ENCODE peak calls at places on chromosomes 2 and 18, in four cellular contexts. O is ovary, E is prostate gland, M is AG04449. U is an unnamed sample.

GRCh38 chr18:70998490-70998889 is 709.6 kb downstream of the SOCS6 start:
- DNase-seq in E (no peak), M (no peak), O (no peak), U (peak; percentile 7)

GRCh38 chr18:41121116-41121826 is 833.8 kb upstream of the PIK3C3 start:
- DNase-seq in M (peak; percentile 44), O (no peak), E (peak; percentile 4), U (no peak)

GRCh38 chr2:147224070-147224469 is 620.8 kb upstream of the ACVR2A start:
- DNase-seq in O (no peak), E (no peak), M (no peak), U (no peak)

GRCh38 chr2:111165084-111165483 is 44.4 kb downstream of the BCL2L11 start:
- DNase-seq in O (no peak), M (no peak), E (no peak), U (no peak)

GRCh38 chr2:44715671-44716077 is 225.8 kb upstream of the SIX3 start:
- DNase-seq in M (no peak), E (no peak), O (no peak), U (peak; percentile 20)

GRCh38 chr2:96163768-96164429 is 18.7 kb upstream of the DUSP2 start:
- DNase-seq in O (no peak), E (no peak), M (no peak), U (no peak)

GRCh38 chr2:22020101-22020742 is 896.5 kb downstream of the TDRD15 start:
- DNase-seq in O (no peak), M (no peak), E (no peak), U (no peak)

GRCh38 chr2:207792244-207792785 is 22.6 kb upstream of the FZD5 start:
- DNase-seq in M (no peak), O (no peak), E (peak; percentile 11), U (peak; percentile 88)

GRCh38 chr18:49725809-49726514 is 87.4 kb downstream of the ACAA2 start:
- DNase-seq in M (peak; percentile 93), E (no peak), O (peak; percentile 17), U (peak; percentile 35)

GRCh38 chr2:142423603-142424002 is 292.8 kb upstream of the LRP1B start:
- DNase-seq in M (no peak), O (no peak), E (no peak), U (no peak)

GRCh38 chr2:48471048-48471474 is 58.9 kb upstream of the STON1 start:
- DNase-seq in M (no peak), E (peak; percentile 68), O (no peak), U (peak; percentile 61)

GRCh38 chr2:96903318-96903717 is 33.4 kb upstream of the SEMA4C start:
- DNase-seq in E (no peak), M (no peak), O (no peak), U (no peak)

GRCh38 chr2:42446503-42447271 is 47.1 kb downstream of the KCNG3 start:
- DNase-seq in O (no peak), E (no peak), M (no peak), U (peak; percentile 63)

GRCh38 chr18:6044773-6045172 is 149.5 kb upstream of the TMEM200C start:
- DNase-seq in O (no peak), E (no peak), M (no peak), U (no peak)

GRCh38 chr2:46393865-46394264 is 85.5 kb upstream of the TMEM247 start:
- DNase-seq in O (no peak), E (no peak), M (no peak), U (no peak)

GRCh38 chr2:96527990-96528679 is 8.4 kb upstream of the ARID5A start:
- DNase-seq in O (peak; percentile 55), E (peak; percentile 62), M (no peak), U (no peak)

GRCh38 chr2:200624660-200625059 is 38.8 kb downstream of the AOX1 start:
- DNase-seq in E (no peak), M (peak; percentile 75), O (no peak), U (no peak)

GRCh38 chr2:30801821-30802455 is 5.3 kb downstream of the CAPN13 start:
- DNase-seq in E (no peak), O (no peak), M (no peak), U (no peak)

GRCh38 chr2:106581755-106582430 is 94.7 kb downstream of the CD8B2 start:
- DNase-seq in M (no peak), E (peak; percentile 39), O (peak; percentile 33), U (no peak)

GRCh38 chr2:567865-568638 is 109.2 kb downstream of the TMEM18 start:
- DNase-seq in O (peak; percentile 68), M (peak; percentile 4), E (no peak), U (peak; percentile 30)

GRCh38 chr2:169452080-169452479 is 27.2 kb upstream of the BBS5 start:
- DNase-seq in M (no peak), E (no peak), O (no peak), U (no peak)

GRCh38 chr2:220460257-220460985 is 833.0 kb downstream of the SLC4A3 start:
- DNase-seq in M (no peak), O (no peak), E (no peak), U (no peak)

GRCh38 chr2:27069961-27070618 is 1.4 kb downstream of the OST4 start:
- DNase-seq in O (no peak), E (no peak), M (no peak), U (no peak)

GRCh38 chr2:126663184-126663963 is 7.4 kb downstream of the GYPC start:
- DNase-seq in E (no peak), O (no peak), M (no peak), U (no peak)
- H3K4me3 ChIP-seq in E (no peak overlapping the region), O (no peak overlapping the region), M (no peak overlapping the region), U (no peak overlapping the region)

DNA sequence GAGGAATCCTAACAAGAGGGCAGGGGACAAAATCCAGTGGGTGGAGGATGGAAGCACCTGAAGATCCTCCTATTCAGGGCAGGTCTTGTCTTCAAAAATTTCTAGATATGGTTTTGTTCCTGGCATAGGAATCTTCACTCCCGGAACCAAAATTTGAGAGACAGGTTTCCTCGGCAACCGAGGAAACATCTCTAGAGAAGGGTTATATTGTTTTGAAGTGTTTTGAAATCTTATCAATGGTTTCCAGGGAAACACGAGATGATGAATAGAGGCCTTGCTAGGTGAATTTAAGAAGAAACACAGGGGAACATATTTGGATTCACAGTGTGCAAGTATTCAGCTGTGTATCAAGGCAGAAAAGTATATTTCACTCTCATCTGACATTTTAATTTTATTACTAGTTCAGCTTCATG is 136.8 kb downstream of the SH3BP4 start:
- DNase-seq in M (no peak), E (no peak), O (no peak), U (no peak)
- TF ChIP-seq CTCF in M (no peak), E (no peak), O (no peak), U (no peak)

GRCh38 chr2:71577209-71577608 is 123.8 kb downstream of the DYSF start:
- DNase-seq in E (no peak), O (no peak), M (no peak), U (no peak)

GRCh38 chr2:71581015-71581414 is 127.7 kb downstream of the DYSF start:
- DNase-seq in M (no peak), E (no peak), O (no peak), U (no peak)

GRCh38 chr2:71575966-71576365 is 122.6 kb downstream of the DYSF start:
- DNase-seq in O (no peak), M (no peak), E (no peak), U (no peak)

GRCh38 chr2:71576541-71576940 is 123.2 kb downstream of the DYSF start:
- DNase-seq in M (no peak), E (no peak), O (no peak), U (no peak)

DNA sequence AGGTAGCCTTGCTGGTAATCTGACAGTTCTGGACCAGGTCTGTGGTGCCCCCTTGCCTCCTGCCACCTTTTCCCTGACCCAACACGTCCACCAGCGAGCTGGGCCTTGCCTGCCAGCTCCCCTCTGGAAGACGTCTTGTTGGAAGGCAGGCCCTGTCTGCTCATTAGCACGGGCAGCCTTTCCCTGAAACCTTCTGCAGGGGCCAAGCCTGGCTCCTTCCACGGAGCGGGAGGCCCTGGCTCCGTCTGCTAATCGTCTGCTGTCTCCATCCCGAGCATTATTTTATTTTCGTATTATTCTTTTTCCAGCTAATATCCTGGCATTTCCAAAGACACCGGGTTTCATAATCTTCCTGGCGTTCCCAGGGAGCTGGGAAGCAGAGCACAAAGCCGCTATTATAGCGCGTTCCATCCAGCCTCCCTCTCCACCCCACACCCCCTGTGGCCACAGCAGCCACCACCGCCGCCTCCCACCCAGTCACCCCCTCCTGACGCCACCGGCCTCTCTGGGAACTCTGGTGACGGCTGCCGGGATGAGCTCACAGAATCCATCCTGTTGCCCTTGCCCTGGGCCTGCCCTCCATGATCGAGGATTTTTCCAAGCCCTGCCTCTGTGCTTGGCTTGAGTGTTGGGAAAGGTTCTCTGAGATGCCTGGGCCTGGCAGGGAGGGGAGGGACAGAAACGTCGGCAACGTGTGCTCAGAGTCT is 125.5 kb downstream of the DYSF start:
- DNase-seq in O (no peak), E (no peak), M (no peak), U (no peak)
- H3K4me3 ChIP-seq in O (no peak overlapping the region), E (no peak overlapping the region), M (no peak overlapping the region), U (no peak overlapping the region)

DNA sequence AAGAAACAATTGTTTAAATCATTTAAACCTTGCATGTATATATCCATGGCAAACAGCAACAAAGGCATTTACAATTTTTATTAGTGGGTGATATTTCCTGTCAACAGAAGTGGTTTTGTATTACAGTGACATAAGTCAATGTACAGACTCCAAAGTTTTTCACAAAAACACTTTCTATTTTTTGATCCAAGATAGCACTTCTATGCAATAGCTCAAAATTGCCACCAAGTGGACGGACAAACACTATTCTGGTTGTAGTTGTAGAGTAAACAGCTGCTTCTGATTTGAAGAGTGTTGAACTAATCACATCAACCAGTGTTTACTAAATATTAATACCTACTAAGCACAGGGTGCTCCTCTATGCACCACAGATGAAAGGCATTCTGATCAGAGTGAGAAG is 421.4 kb downstream of the NCKAP5 start:
- DNase-seq in E (no peak), O (no peak), M (no peak), U (no peak)
- TF ChIP-seq CTCF in E (no peak), O (no peak), M (no peak), U (peak; percentile 34)

GRCh38 chr2:37633838-37634237 is 37.6 kb downstream of the CDC42EP3 start:
- DNase-seq in O (no peak), E (no peak), M (no peak), U (no peak)

GRCh38 chr2:37636209-37637077 is 35.0 kb downstream of the CDC42EP3 start:
- DNase-seq in E (no peak), M (no peak), O (no peak), U (no peak)

GRCh38 chr2:37633234-37633633 is 38.2 kb downstream of the CDC42EP3 start:
- DNase-seq in O (no peak), E (no peak), M (no peak), U (no peak)

GRCh38 chr2:37635359-37636208 is 35.9 kb downstream of the CDC42EP3 start:
- DNase-seq in M (no peak), E (no peak), O (no peak), U (peak; percentile 40)

DNA sequence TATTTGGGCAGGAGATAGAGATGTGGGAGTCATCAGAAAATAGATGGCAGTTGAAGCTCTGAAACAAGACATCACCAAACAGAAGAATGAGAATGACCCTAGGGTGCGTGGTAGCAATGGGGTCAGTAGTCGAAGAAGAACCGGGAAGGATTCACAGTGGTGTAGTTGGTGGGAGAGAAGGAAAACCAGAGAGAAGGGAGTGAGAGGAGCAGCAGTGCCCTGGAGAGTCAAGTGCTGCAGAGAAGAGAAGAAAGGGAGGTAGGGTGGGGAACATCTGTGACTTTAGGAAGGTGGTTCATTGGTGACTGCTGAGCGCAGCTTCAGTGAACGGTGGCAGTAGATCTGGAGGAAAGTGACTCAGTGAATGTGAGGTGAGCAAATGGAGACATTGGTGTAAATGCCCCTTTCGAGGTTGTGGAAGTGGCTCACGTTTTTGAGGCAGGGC is 36.5 kb downstream of the CDC42EP3 start:
- DNase-seq in M (no peak), E (no peak), O (no peak), U (no peak)
- H3K4me3 ChIP-seq in M (no peak overlapping the region), E (no peak overlapping the region), O (no peak overlapping the region), U (no peak overlapping the region)

GRCh38 chr18:27954226-27954625 is 222.7 kb downstream of the CDH2 start:
- DNase-seq in O (no peak), E (no peak), M (no peak), U (no peak)
- TF ChIP-seq CTCF in O (no peak), E (no peak), M (no peak), U (no peak)